ENCODE peak calls at places on chromosomes 16 and 17, in four cellular contexts. One of them, this sample, is unnamed. For H3K27me3, the result is how much of the 10 kb centered on the place peaks cover.

GRCh38 chr17:47995241-47995935 is 24.5 kb downstream of the CDK5RAP3 start:
- DNase-seq in testis: no peak
- DNase-seq in mesendoderm: peak
- DNase-seq in brain microvascular endothelial cell: no peak
- DNase-seq in this sample: no peak

GRCh38 chr17:44967026-44967906 is 837 bp downstream of the C1QL1 start:
- DNase-seq in testis: no peak
- DNase-seq in brain microvascular endothelial cell: no peak
- DNase-seq in mesendoderm: no peak
- DNase-seq in this sample: no peak

GRCh38 chr16:21638573-21638975 is 13.8 kb downstream of the IGSF6 start:
- DNase-seq in mesendoderm: no peak
- DNase-seq in testis: no peak
- DNase-seq in brain microvascular endothelial cell: peak
- DNase-seq in this sample: no peak

GRCh38 chr17:59830846-59831486 is 61.8 kb downstream of the TUBD1 start:
- DNase-seq in brain microvascular endothelial cell: no peak
- DNase-seq in mesendoderm: no peak
- DNase-seq in testis: no peak
- DNase-seq in this sample: no peak

GRCh38 chr16:9966569-9967157 is 215.6 kb downstream of the GRIN2A start:
- DNase-seq in testis: no peak
- DNase-seq in mesendoderm: peak
- DNase-seq in brain microvascular endothelial cell: peak
- DNase-seq in this sample: no peak

GRCh38 chr17:68431661-68432071 is 25.6 kb downstream of the WIPI1 start:
- DNase-seq in mesendoderm: peak
- DNase-seq in testis: no peak
- DNase-seq in brain microvascular endothelial cell: peak
- DNase-seq in this sample: no peak

GRCh38 chr16:82651921-82652601 is 25.3 kb downstream of the CDH13 start:
- DNase-seq in testis: no peak
- DNase-seq in brain microvascular endothelial cell: no peak
- DNase-seq in mesendoderm: no peak
- DNase-seq in this sample: no peak

GRCh38 chr17:1177099-1177996 is 2.4 kb downstream of the ABR start:
- DNase-seq in testis: no peak
- DNase-seq in brain microvascular endothelial cell: no peak
- DNase-seq in mesendoderm: peak
- DNase-seq in this sample: no peak

GRCh38 chr17:57051886-57052342 is 33.1 kb upstream of the AKAP1 start:
- DNase-seq in mesendoderm: no peak
- DNase-seq in brain microvascular endothelial cell: no peak
- DNase-seq in testis: no peak
- DNase-seq in this sample: no peak

GRCh38 chr17:71548540-71549190 is 572.2 kb upstream of the SOX9 start:
- DNase-seq in testis: no peak
- DNase-seq in mesendoderm: peak
- DNase-seq in brain microvascular endothelial cell: no peak
- DNase-seq in this sample: no peak

GRCh38 chr16:69619514-69619913 is 53.7 kb downstream of the NFAT5 start:
- DNase-seq in testis: no peak
- DNase-seq in brain microvascular endothelial cell: no peak
- DNase-seq in mesendoderm: no peak
- DNase-seq in this sample: no peak

GRCh38 chr16:35339337-35339736 is 1879.9 kb downstream of the TP53TG3F start:
- DNase-seq in testis: no peak
- DNase-seq in mesendoderm: no peak
- DNase-seq in brain microvascular endothelial cell: no peak
- DNase-seq in this sample: no peak

GRCh38 chr17:82097187-82097918 is 683 bp downstream of the FASN start:
- DNase-seq in testis: peak
- DNase-seq in mesendoderm: no peak
- DNase-seq in brain microvascular endothelial cell: peak
- DNase-seq in this sample: no peak

GRCh38 chr16:720507-720989 is 398 bp upstream of the ANTKMT start:
- DNase-seq in brain microvascular endothelial cell: peak
- DNase-seq in testis: peak
- DNase-seq in mesendoderm: peak
- DNase-seq in this sample: no peak

GRCh38 chr17:83119987-83120864 is 40.8 kb downstream of the METRNL start:
- DNase-seq in brain microvascular endothelial cell: no peak
- DNase-seq in testis: no peak
- DNase-seq in mesendoderm: peak
- DNase-seq in this sample: no peak

DNA sequence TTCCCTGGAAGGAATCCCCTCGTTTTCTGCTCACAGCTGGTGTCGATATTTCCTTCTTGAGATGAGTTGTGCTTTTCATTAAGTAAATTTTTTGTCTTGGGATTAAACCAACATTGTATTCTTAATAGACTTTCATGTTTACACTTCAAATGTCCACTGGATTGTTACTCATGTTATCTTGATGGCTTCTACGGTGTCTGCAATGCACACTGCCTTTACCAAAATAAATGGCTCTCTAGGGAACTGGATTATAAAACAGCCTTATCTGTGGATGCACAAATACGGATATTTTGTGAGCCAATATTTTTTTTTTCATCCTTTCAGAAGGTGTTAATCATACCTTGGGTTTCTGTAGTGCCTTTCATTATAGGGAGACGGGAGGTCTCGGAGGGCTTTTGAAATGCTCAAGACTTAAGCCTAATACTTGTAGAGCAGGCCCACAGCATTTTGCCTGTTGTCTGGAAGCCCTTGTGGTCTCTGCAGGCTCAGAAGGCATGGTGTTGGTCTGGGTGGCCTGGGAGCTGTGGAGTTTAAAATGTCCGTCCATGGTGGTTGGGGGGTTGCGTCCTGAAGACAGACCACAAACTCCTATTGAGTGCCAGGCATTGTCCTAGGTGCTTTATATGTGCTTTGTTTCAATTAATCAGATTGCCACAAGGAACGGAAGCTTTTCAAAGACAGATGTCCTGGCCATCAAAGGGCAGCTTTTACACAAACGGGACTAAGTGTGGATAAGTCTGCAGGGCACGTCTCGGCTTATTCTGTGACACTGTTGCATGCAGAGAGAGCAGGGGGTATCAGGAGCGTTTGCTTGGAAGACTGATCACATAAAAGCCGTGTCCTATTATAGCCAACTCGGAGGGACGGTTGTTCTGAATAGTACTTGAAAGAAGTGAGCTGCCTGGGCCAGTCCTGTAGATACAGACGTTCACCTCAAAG is 7.6 kb downstream of the NTN1 start:
- DNase-seq in testis: no peak
- DNase-seq in mesendoderm: no peak
- DNase-seq in brain microvascular endothelial cell: no peak
- DNase-seq in this sample: no peak
- H3K27ac ChIP-seq in testis: no peak
- H3K27ac ChIP-seq in mesendoderm: no peak
- H3K27ac ChIP-seq in brain microvascular endothelial cell: no peak
- H3K27ac ChIP-seq in this sample: no peak

GRCh38 chr17:64632606-64633005 is 29.5 kb downstream of the SMURF2 start:
- DNase-seq in mesendoderm: no peak
- DNase-seq in brain microvascular endothelial cell: no peak
- DNase-seq in testis: no peak
- DNase-seq in this sample: no peak
- H3K27me3 ChIP-seq in mesendoderm: under half
- H3K27me3 ChIP-seq in brain microvascular endothelial cell: under half
- H3K27me3 ChIP-seq in testis: under half
- H3K27me3 ChIP-seq in this sample: under half

GRCh38 chr16:85687651-85688471 is 893 bp downstream of the GINS2 start:
- DNase-seq in testis: no peak
- DNase-seq in mesendoderm: no peak
- DNase-seq in brain microvascular endothelial cell: no peak
- DNase-seq in this sample: no peak
- H3K27ac ChIP-seq in testis: no peak
- H3K27ac ChIP-seq in mesendoderm: no peak
- H3K27ac ChIP-seq in brain microvascular endothelial cell: no peak
- H3K27ac ChIP-seq in this sample: no peak

GRCh38 chr17:77610518-77610893 is 348.0 kb upstream of the TNRC6C start:
- DNase-seq in brain microvascular endothelial cell: no peak
- DNase-seq in testis: no peak
- DNase-seq in mesendoderm: no peak
- DNase-seq in this sample: peak

GRCh38 chr17:77611791-77612466 is 346.6 kb upstream of the TNRC6C start:
- DNase-seq in testis: no peak
- DNase-seq in mesendoderm: no peak
- DNase-seq in brain microvascular endothelial cell: no peak
- DNase-seq in this sample: peak

GRCh38 chr17:77610980-77611641 is 347.4 kb upstream of the TNRC6C start:
- DNase-seq in mesendoderm: no peak
- DNase-seq in brain microvascular endothelial cell: no peak
- DNase-seq in testis: no peak
- DNase-seq in this sample: peak

GRCh38 chr17:77608431-77608830 is 350.1 kb upstream of the TNRC6C start:
- DNase-seq in testis: no peak
- DNase-seq in mesendoderm: no peak
- DNase-seq in brain microvascular endothelial cell: no peak
- DNase-seq in this sample: peak

DNA sequence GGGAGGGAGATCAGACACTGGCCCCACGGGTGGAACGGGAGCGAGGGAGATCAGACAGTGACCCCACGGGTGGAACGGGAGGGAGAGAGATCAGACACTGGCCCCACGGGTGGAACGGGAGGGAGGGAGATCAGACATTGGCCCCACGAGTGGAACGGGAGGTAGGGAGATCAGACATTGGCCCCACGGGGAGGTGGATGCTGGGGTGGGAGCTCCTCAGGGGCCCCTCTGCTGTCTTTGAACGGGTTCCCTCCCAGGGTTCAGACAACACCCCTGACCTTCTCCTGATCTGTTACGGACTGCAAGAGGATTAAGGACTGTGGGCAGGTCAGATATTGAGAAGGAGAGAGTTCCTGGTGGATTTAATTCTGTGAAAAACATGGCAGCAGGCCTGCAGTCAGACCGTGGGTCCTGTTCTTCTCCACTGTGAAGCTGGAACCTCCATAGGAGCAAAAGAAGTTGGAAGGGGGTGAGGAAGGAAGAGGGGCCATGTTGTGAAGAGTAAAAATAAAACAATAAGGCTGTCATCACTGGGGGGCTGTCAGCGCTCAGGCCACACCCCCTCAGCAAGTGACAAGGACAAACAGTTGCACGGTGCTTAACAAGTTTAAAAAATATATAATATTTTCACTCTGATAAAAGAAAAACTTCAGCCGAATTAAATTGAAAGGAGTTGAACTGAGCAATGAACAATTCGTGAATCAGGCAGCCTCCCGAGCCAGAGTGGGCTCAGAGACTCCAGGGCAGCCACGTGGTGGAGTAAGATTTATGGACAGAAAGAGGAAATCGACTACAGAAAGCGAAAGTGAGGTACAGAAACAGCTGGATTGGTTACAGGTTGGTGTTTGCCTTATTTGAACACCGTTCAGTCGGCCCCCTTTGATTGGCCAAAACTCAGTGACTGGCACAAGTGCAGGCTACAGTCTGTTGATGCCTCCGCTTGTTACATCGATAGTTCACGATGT is 348.7 kb upstream of the TNRC6C start:
- DNase-seq in testis: no peak
- DNase-seq in brain microvascular endothelial cell: no peak
- DNase-seq in mesendoderm: no peak
- DNase-seq in this sample: peak
- H3K27me3 ChIP-seq in testis: under half
- H3K27me3 ChIP-seq in brain microvascular endothelial cell: under half
- H3K27me3 ChIP-seq in mesendoderm: under half
- H3K27me3 ChIP-seq in this sample: under half